ENCODE peak calls at places on chromosome 14, in five cellular contexts. G is thoracic aorta; F is CD4-positive, alpha-beta T cell; J is GM13976; Q is left ventricle myocardium inferior. I is an unnamed sample.

GRCh38 chr14:67260114-67260513 is 18.9 kb downstream of the PALS1 start:
- DNase-seq in J (no peak), Q (no peak), G (no peak), F (no peak), I (no peak)

GRCh38 chr14:93723001-93723400 is 65.3 kb downstream of the PRIMA1 start:
- DNase-seq in F (no peak), Q (no peak), J (no peak), G (no peak), I (no peak)

GRCh38 chr14:101508196-101508947 is 52.9 kb upstream of the DIO3 start:
- DNase-seq in F (no peak), Q (peak), G (no peak), J (no peak), I (no peak)

GRCh38 chr14:69592923-69593677 is 18.3 kb upstream of the SUSD6 start:
- DNase-seq in G (no peak), F (no peak), J (peak), Q (no peak), I (no peak)

GRCh38 chr14:39366460-39367386 is 65.5 kb downstream of the FBXO33 start:
- DNase-seq in Q (no peak), G (no peak), J (no peak), F (no peak), I (no peak)

GRCh38 chr14:82855912-82856381 is 1322.3 kb upstream of the SEL1L start:
- DNase-seq in Q (no peak), J (no peak), F (no peak), G (no peak), I (peak)

GRCh38 chr14:93234798-93235197 is 27.7 kb downstream of the UBR7 start:
- DNase-seq in Q (no peak), J (no peak), G (no peak), F (no peak), I (peak)

GRCh38 chr14:28759658-28760313 is 6.8 kb upstream of the FOXG1 start:
- DNase-seq in F (no peak), J (no peak), G (no peak), Q (no peak), I (no peak)

GRCh38 chr14:90608281-90608680 is 207.9 kb downstream of the TTC7B start:
- DNase-seq in J (no peak), G (no peak), F (no peak), Q (no peak), I (no peak)

GRCh38 chr14:27881646-27882045 is 884.9 kb upstream of the FOXG1 start:
- DNase-seq in G (no peak), Q (no peak), F (no peak), J (no peak), I (no peak)

GRCh38 chr14:60653388-60653690 is 4.1 kb upstream of the SIX1 start:
- DNase-seq in J (no peak), G (no peak), F (no peak), Q (no peak), I (no peak)

GRCh38 chr14:90675399-90675798 is 140.8 kb downstream of the TTC7B start:
- DNase-seq in Q (no peak), G (peak), J (no peak), F (no peak), I (no peak)

GRCh38 chr14:31336646-31337045 is 83.7 kb downstream of the HEATR5A start:
- DNase-seq in G (no peak), Q (no peak), F (no peak), J (no peak), I (peak)

DNA sequence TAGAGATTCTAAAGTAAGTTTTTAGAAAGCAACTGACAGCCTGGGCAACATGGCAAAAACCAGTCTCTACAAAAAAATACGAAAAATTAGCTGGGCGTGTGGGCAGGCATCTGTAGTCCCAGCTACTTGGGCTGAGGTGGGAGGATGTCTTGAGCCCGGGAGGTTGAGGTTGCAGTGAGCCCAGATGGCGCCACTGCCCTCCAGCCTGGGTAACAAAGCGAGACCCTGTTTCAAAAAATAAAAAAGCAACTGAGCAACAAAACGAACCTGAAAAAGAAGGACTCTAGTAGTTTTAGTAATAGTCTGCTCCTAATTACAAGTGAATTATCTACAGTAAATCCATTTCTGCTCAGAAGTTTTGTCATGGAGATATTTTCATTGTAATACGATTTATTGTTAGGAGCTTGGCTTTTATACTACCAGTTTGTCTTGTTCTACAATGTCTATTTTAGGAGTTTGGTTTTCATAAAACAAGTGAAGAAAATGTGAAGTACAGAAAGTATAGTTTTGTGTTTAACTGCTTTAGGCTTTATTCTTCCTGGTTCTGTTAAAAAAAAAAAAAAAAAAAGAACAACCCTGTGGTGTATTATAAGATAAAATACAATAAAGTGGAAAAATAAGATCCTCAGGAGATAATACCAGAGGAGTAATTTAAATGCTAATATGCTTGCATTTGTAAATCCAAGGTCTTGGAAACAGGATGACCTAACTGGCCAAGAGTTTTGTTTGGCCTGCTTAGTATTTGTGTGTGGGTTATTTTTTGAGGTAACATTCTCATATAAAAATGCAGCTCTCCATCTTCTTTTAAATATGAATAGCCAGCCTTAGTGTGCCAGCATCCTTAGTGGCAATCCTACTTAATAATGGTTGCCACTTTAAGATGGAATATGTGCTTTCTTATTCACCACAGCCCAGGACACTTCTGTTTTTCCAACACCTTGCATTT is 2.8 kb downstream of the TMX1 start:
- DNase-seq in J (no peak), Q (no peak), G (no peak), F (no peak), I (no peak)
- TF ChIP-seq CTCF in J (peak), Q (no peak), G (no peak), F (no peak), I (no peak)

DNA sequence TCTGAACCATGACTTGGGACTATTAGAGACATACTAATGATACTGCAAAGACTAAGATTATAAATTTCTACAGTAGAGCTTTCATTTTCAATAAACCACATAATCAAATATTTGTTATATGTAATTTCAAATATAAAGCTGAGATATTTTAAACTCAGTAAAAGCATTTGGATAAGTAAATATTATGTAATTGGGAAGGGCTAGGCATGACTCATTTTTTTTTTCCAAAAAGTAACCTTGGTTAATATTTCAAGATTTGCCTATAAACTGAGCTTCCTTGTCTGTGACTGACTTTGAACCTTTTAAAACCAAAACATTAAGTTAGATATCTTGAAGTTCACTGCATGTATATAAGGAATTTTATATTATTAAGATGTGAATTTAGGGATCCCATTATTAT is 332.5 kb downstream of the CEP128 start:
- DNase-seq in F (no peak), Q (no peak), G (no peak), J (no peak), I (no peak)
- TF ChIP-seq CTCF in F (no peak), Q (no peak), G (no peak), J (no peak), I (no peak)

GRCh38 chr14:96256420-96256819 is 410 bp downstream of the BDKRB1 start:
- DNase-seq in J (no peak), Q (no peak), F (no peak), G (no peak), I (peak)
- TF ChIP-seq CTCF in J (no peak), Q (no peak), F (no peak), G (no peak), I (peak)

GRCh38 chr14:53963491-53964227 is 7.0 kb upstream of the BMP4 start:
- DNase-seq in G (no peak), F (no peak), J (no peak), Q (peak), I (no peak)
- TF ChIP-seq CTCF in G (peak), F (no peak), J (no peak), Q (peak), I (no peak)

DNA sequence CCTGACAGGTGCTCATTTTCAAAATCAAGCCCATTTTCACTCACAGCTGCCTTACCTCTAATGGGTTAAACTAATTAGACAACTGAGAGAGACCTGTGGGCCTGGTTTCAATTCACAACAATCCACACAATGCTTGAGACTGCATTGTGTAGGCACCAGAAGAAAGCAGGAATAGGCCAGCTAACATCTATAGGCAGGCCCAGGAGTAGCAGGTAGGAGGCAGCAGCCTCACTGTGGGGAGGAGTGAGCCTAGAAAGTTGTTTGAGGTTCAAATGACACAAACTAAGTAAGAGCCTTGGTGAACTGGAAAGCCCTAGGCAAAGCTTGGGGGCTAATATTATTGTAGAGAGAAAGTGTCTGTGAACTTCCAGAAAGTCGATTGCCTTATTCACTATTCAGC is 289.5 kb upstream of the CCDC196 start:
- DNase-seq in F (no peak), Q (no peak), G (no peak), J (no peak), I (no peak)
- TF ChIP-seq CTCF in F (no peak), Q (no peak), G (no peak), J (no peak), I (no peak)

GRCh38 chr14:95382747-95383146 is 63.0 kb upstream of the CLMN start:
- DNase-seq in J (no peak), F (no peak), Q (no peak), G (no peak), I (no peak)

GRCh38 chr14:95381726-95382125 is 62.0 kb upstream of the CLMN start:
- DNase-seq in J (no peak), F (no peak), Q (no peak), G (no peak), I (no peak)

GRCh38 chr14:95380350-95381042 is 60.8 kb upstream of the CLMN start:
- DNase-seq in J (no peak), G (no peak), F (no peak), Q (no peak), I (no peak)

GRCh38 chr14:95375539-95376109 is 55.9 kb upstream of the CLMN start:
- DNase-seq in Q (no peak), J (no peak), F (no peak), G (no peak), I (no peak)

GRCh38 chr14:95379634-95380033 is 59.9 kb upstream of the CLMN start:
- DNase-seq in Q (no peak), F (no peak), J (no peak), G (no peak), I (no peak)
- TF ChIP-seq CTCF in Q (no peak), F (no peak), J (no peak), G (no peak), I (no peak)

GRCh38 chr14:25833341-25834121 is 764.3 kb downstream of the NOVA1 start:
- DNase-seq in Q (no peak), J (no peak), F (no peak), G (no peak), I (peak)
- TF ChIP-seq CTCF in Q (no peak), J (no peak), F (no peak), G (no peak), I (peak)

GRCh38 chr14:64337901-64338615 is 43.9 kb upstream of the ESR2 start:
- DNase-seq in F (no peak), Q (no peak), J (peak), G (peak), I (peak)
- TF ChIP-seq CTCF in F (no peak), Q (no peak), J (no peak), G (no peak), I (no peak)

I was measured in MCF 10A.